ENCODE peak calls at places on chromosomes 4 and X, in five cellular contexts. R is GM12864, F is astrocyte of the spinal cord, B is brain microvascular endothelial cell, V is upper lobe of left lung. D is an unnamed sample.
A peak's percentile ranks its signal among the peaks of the same experiment; 100 is the strongest.

GRCh38 chr4:120443111-120443510 is 376.5 kb upstream of the MAD2L1 start:
- DNase-seq in V (no peak), F (peak; percentile 62), R (no peak), B (peak; percentile 39), D (no peak)

GRCh38 chrX:53251307-53251706 is 26.3 kb upstream of the KDM5C start:
- DNase-seq in B (no peak), V (no peak), F (no peak), R (no peak), D (no peak)

GRCh38 chr4:122500852-122501501 is 44.5 kb upstream of the IL2 start:
- DNase-seq in F (peak; percentile 58), R (no peak), V (no peak), B (peak; percentile 66), D (peak; percentile 31)

GRCh38 chrX:110421499-110422455 is 63.1 kb downstream of the RTL9 start:
- DNase-seq in F (no peak), V (peak; percentile 59), R (no peak), B (no peak), D (no peak)

GRCh38 chrX:10749113-10749512 is 128.7 kb upstream of the MID1 start:
- DNase-seq in R (no peak), V (no peak), F (peak; percentile 49), B (peak; percentile 73), D (no peak)

GRCh38 chr4:13783800-13784411 is 156.4 kb upstream of the BOD1L1 start:
- DNase-seq in V (no peak), R (no peak), F (peak; percentile 30), B (peak; percentile 37), D (peak; percentile 1)

GRCh38 chr4:2728806-2729532 is 27.2 kb downstream of the TNIP2 start:
- DNase-seq in R (no peak), V (no peak), F (no peak), B (no peak), D (no peak)

GRCh38 chr4:187470061-187470460 is 525.5 kb upstream of the ZFP42 start:
- DNase-seq in V (no peak), R (no peak), F (no peak), B (no peak), D (no peak)

GRCh38 chrX:68648960-68649359 is 1.5 kb downstream of the STARD8 start:
- DNase-seq in B (no peak), R (no peak), V (no peak), F (no peak), D (no peak)

GRCh38 chr4:173991321-173991720 is 292.1 kb downstream of the FBXO8 start:
- DNase-seq in F (no peak), V (no peak), R (no peak), B (no peak), D (no peak)

GRCh38 chrX:115679460-115679859 is 118.5 kb downstream of the PLS3 start:
- DNase-seq in F (peak; percentile 41), R (no peak), B (peak; percentile 6), V (no peak), D (peak; percentile 13)

GRCh38 chrX:13341491-13342101 is 21.7 kb upstream of the ATXN3L start:
- DNase-seq in R (no peak), V (no peak), F (peak; percentile 41), B (no peak), D (no peak)

GRCh38 chrX:136168929-136169735 is 21.8 kb downstream of the FHL1 start:
- DNase-seq in R (no peak), V (no peak), F (peak; percentile 92), B (peak; percentile 87), D (peak; percentile 91)

GRCh38 chrX:13128104-13128503 is 83.7 kb upstream of the FAM9C start:
- DNase-seq in B (no peak), F (no peak), V (no peak), R (no peak), D (no peak)

GRCh38 chr4:110400071-110400470 is 75.9 kb upstream of the ENPEP start:
- DNase-seq in V (no peak), B (no peak), R (no peak), F (no peak), D (no peak)

GRCh38 chrX:152070186-152070585 is 68.2 kb downstream of the MAGEA10 start:
- DNase-seq in B (no peak), V (no peak), F (no peak), R (no peak), D (no peak)

GRCh38 chr4:27176400-27176799 is 315.8 kb downstream of the STIM2 start:
- DNase-seq in V (no peak), B (no peak), R (no peak), F (peak; percentile 32), D (peak; percentile 1)

GRCh38 chrX:10759400-10759799 is 139.0 kb upstream of the MID1 start:
- DNase-seq in B (no peak), R (no peak), F (no peak), V (no peak), D (no peak)

GRCh38 chrX:124023838-124024238 is 62.3 kb downstream of the STAG2 start:
- DNase-seq in B (no peak), R (no peak), V (no peak), F (peak; percentile 17), D (no peak)

GRCh38 chr4:155999743-156000142 is 46.1 kb upstream of the CTSO start:
- DNase-seq in B (peak; percentile 32), R (no peak), V (no peak), F (peak; percentile 32), D (no peak)

GRCh38 chr4:178556796-178557195 is 1114.6 kb upstream of the AGA start:
- DNase-seq in B (no peak), F (no peak), V (no peak), R (no peak), D (no peak)

GRCh38 chrX:43822015-43822414 is 60.2 kb downstream of the MAOB start:
- DNase-seq in R (no peak), F (peak; percentile 42), B (no peak), V (no peak), D (peak; percentile 12)

GRCh38 chrX:139720136-139720535 is 12.2 kb upstream of the MCF2 start:
- DNase-seq in F (peak; percentile 23), B (peak; percentile 37), V (no peak), R (no peak), D (no peak)

GRCh38 chrX:131812847-131813825 is 210.0 kb upstream of the STK26 start:
- DNase-seq in F (peak; percentile 85), R (peak; percentile 30), V (peak; percentile 75), B (peak; percentile 58), D (peak; percentile 57)

GRCh38 chr4:112340048-112340447 is 42.9 kb downstream of the ALPK1 start:
- DNase-seq in B (no peak), R (no peak), F (no peak), V (no peak), D (no peak)
- H3K4me3 ChIP-seq in B (no peak overlapping the region), R (no peak overlapping the region), F (no peak overlapping the region), V (no peak overlapping the region), D (no peak overlapping the region)

GRCh38 chr4:1217366-1217765 is 31.6 kb downstream of the CTBP1 start:
- DNase-seq in B (no peak), V (no peak), R (no peak), F (no peak), D (no peak)

GRCh38 chr4:1216869-1217294 is 32.0 kb downstream of the CTBP1 start:
- DNase-seq in F (no peak), V (peak; percentile 61), B (no peak), R (peak; percentile 51), D (no peak)

GRCh38 chr4:1220566-1220965 is 28.4 kb downstream of the CTBP1 start:
- DNase-seq in V (no peak), F (no peak), R (no peak), B (no peak), D (no peak)

GRCh38 chr4:1219553-1219950 is 29.4 kb downstream of the CTBP1 start:
- DNase-seq in B (no peak), F (no peak), R (no peak), V (no peak), D (no peak)

GRCh38 chr4:1218892-1219552 is 29.9 kb downstream of the CTBP1 start:
- DNase-seq in V (no peak), R (peak; percentile 83), F (no peak), B (no peak), D (no peak)
- H3K4me3 ChIP-seq in V (no peak overlapping the region), R (peak overlapping the region; percentile 9), F (no peak overlapping the region), B (no peak overlapping the region), D (no peak overlapping the region)

GRCh38 chrX:19926095-19926494 is 38.7 kb upstream of the SH3KBP1 start:
- DNase-seq in R (no peak), B (no peak), F (no peak), V (no peak), D (no peak)
- H3K4me3 ChIP-seq in R (no peak overlapping the region), B (no peak overlapping the region), F (no peak overlapping the region), V (no peak overlapping the region), D (no peak overlapping the region)

GRCh38 chrX:72243472-72243871 is 4.6 kb upstream of the ERCC6L start:
- DNase-seq in F (peak; percentile 55), B (peak; percentile 44), V (no peak), R (no peak), D (peak; percentile 9)

GRCh38 chrX:72240976-72241375 is 2.1 kb upstream of the ERCC6L start:
- DNase-seq in V (no peak), F (no peak), B (no peak), R (no peak), D (no peak)

GRCh38 chrX:72238721-72239475 is at the start of gene ERCC6L:
- DNase-seq in V (peak; percentile 84), B (peak; percentile 80), F (peak; percentile 86), R (peak; percentile 47), D (peak; percentile 67)

GRCh38 chrX:72236841-72237240 is 2.0 kb downstream of the ERCC6L start:
- DNase-seq in B (no peak), R (no peak), F (no peak), V (no peak), D (no peak)

GRCh38 chrX:72238183-72238582 is 644 bp downstream of the ERCC6L start:
- DNase-seq in R (no peak), B (no peak), F (no peak), V (no peak), D (no peak)
- H3K4me3 ChIP-seq in R (peak overlapping the region; percentile 76), B (peak overlapping the region; percentile 65), F (peak overlapping the region; percentile 58), V (no peak overlapping the region), D (peak overlapping the region; percentile 47)

GRCh38 chrX:81195712-81196111 is 6.0 kb downstream of the HMGN5 start:
- DNase-seq in V (peak; percentile 57), R (no peak), B (peak; percentile 40), F (peak; percentile 48), D (peak; percentile 28)
- H3K4me3 ChIP-seq in V (no peak overlapping the region), R (no peak overlapping the region), B (no peak overlapping the region), F (no peak overlapping the region), D (no peak overlapping the region)

DNA sequence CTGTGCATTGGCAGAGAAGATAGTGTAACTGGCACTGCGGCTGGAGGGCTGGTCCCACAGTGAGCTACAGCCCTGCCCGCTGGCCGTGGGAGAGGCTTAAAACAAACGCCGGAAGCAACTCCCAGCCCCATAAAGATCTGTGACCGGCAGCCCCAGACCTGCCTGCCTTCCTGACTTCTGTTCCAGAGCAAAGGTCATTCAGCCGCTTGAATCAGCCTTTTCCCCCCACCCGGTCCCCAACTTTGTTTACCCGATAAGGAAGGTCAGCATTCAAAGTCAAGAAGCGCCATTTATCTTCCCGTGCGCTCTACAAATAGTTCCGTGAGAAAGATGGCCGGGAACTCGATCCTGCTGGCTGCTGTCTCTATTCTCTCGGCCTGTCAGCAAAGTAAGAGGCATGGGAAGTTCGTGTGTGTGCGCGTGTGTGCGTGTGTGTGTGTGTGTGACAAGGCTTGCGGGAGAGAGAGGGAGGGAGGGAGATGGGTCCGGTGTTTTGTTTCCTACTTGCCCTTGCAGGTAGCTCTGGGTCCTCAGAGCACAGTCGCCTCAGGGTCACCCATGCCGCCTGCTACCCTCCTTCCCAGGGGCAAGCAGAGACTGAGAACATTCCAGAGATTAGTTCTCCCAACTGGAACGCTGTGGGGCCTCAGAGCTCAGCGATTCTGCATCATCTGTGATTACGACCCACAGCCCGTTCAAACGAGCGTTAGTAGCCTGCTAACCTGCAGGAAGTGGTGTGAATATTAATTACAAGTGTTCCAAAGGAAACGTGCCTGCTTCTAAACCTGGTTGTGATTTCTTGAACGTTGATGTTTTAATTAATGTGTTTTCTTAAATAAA is at the start of gene MGST2:
- DNase-seq in F (peak; percentile 63), B (peak; percentile 67), V (peak; percentile 85), R (peak; percentile 12), D (no peak)
- H3K4me3 ChIP-seq in F (peak within 1 kb of the TSS; percentile 57), B (peak within 1 kb of the TSS; percentile 69), V (peak within 1 kb of the TSS; percentile 41), R (peak within 1 kb of the TSS; percentile 66), D (peak within 1 kb of the TSS; percentile 53)

D was measured in astrocyte of the cerebellum.